ENCODE peak calls at places on chromosomes 4 and X, in ten cellular contexts. One of them, this sample, is unnamed.

GRCh38 chr4:38089961-38090360 is 129.8 kb downstream of the PTTG2 start:
- DNase-seq in NCI-H446: no peak
- DNase-seq in CD4-positive, CD25-positive, alpha-beta regulatory T cell: no peak
- DNase-seq in NCI-H1092: no peak
- DNase-seq in activated T-cell treated with anti-CD3 and anti-CD28 coated beads for 4 hours: no peak
- DNase-seq in substantia nigra: no peak
- DNase-seq in lung microvascular endothelial cell: no peak
- DNase-seq in smooth muscle cell of the brain vasculature: no peak
- DNase-seq in left cardiac atrium: no peak
- DNase-seq in neural progenitor cell: no peak
- DNase-seq in this sample: no peak

GRCh38 chr4:2249526-2249991 is 7.6 kb upstream of the HAUS3 start:
- DNase-seq in NCI-H446: no peak
- DNase-seq in CD4-positive, CD25-positive, alpha-beta regulatory T cell: no peak
- DNase-seq in NCI-H1092: no peak
- DNase-seq in activated T-cell treated with anti-CD3 and anti-CD28 coated beads for 4 hours: no peak
- DNase-seq in substantia nigra: no peak
- DNase-seq in lung microvascular endothelial cell: no peak
- DNase-seq in smooth muscle cell of the brain vasculature: no peak
- DNase-seq in left cardiac atrium: peak
- DNase-seq in neural progenitor cell: no peak
- DNase-seq in this sample: no peak

GRCh38 chr4:174209296-174209695 is 74.2 kb downstream of the FBXO8 start:
- DNase-seq in NCI-H446: no peak
- DNase-seq in CD4-positive, CD25-positive, alpha-beta regulatory T cell: no peak
- DNase-seq in NCI-H1092: no peak
- DNase-seq in activated T-cell treated with anti-CD3 and anti-CD28 coated beads for 4 hours: no peak
- DNase-seq in substantia nigra: no peak
- DNase-seq in lung microvascular endothelial cell: no peak
- DNase-seq in smooth muscle cell of the brain vasculature: no peak
- DNase-seq in left cardiac atrium: no peak
- DNase-seq in neural progenitor cell: no peak
- DNase-seq in this sample: no peak

GRCh38 chr4:87835192-87835591 is 2.4 kb downstream of the MEPE start:
- DNase-seq in NCI-H446: no peak
- DNase-seq in CD4-positive, CD25-positive, alpha-beta regulatory T cell: no peak
- DNase-seq in NCI-H1092: no peak
- DNase-seq in activated T-cell treated with anti-CD3 and anti-CD28 coated beads for 4 hours: no peak
- DNase-seq in substantia nigra: no peak
- DNase-seq in lung microvascular endothelial cell: no peak
- DNase-seq in smooth muscle cell of the brain vasculature: no peak
- DNase-seq in left cardiac atrium: no peak
- DNase-seq in neural progenitor cell: no peak
- DNase-seq in this sample: no peak

GRCh38 chr4:6777636-6778281 is 4.8 kb upstream of the KIAA0232 start:
- DNase-seq in NCI-H446: no peak
- DNase-seq in CD4-positive, CD25-positive, alpha-beta regulatory T cell: peak
- DNase-seq in NCI-H1092: no peak
- DNase-seq in activated T-cell treated with anti-CD3 and anti-CD28 coated beads for 4 hours: no peak
- DNase-seq in substantia nigra: no peak
- DNase-seq in lung microvascular endothelial cell: no peak
- DNase-seq in smooth muscle cell of the brain vasculature: no peak
- DNase-seq in left cardiac atrium: no peak
- DNase-seq in neural progenitor cell: no peak
- DNase-seq in this sample: no peak

GRCh38 chr4:85812776-85813175 is 337.8 kb downstream of the ARHGAP24 start:
- DNase-seq in NCI-H446: no peak
- DNase-seq in CD4-positive, CD25-positive, alpha-beta regulatory T cell: no peak
- DNase-seq in NCI-H1092: no peak
- DNase-seq in activated T-cell treated with anti-CD3 and anti-CD28 coated beads for 4 hours: no peak
- DNase-seq in substantia nigra: no peak
- DNase-seq in lung microvascular endothelial cell: no peak
- DNase-seq in smooth muscle cell of the brain vasculature: no peak
- DNase-seq in left cardiac atrium: no peak
- DNase-seq in neural progenitor cell: no peak
- DNase-seq in this sample: no peak

GRCh38 chr4:174177536-174177935 is 105.9 kb downstream of the FBXO8 start:
- DNase-seq in NCI-H446: no peak
- DNase-seq in CD4-positive, CD25-positive, alpha-beta regulatory T cell: no peak
- DNase-seq in NCI-H1092: no peak
- DNase-seq in activated T-cell treated with anti-CD3 and anti-CD28 coated beads for 4 hours: no peak
- DNase-seq in substantia nigra: no peak
- DNase-seq in lung microvascular endothelial cell: no peak
- DNase-seq in smooth muscle cell of the brain vasculature: no peak
- DNase-seq in left cardiac atrium: no peak
- DNase-seq in neural progenitor cell: no peak
- DNase-seq in this sample: no peak

GRCh38 chrX:799808-800207 is 169.2 kb downstream of the SHOX start:
- DNase-seq in NCI-H446: no peak
- DNase-seq in CD4-positive, CD25-positive, alpha-beta regulatory T cell: no peak
- DNase-seq in NCI-H1092: no peak
- DNase-seq in activated T-cell treated with anti-CD3 and anti-CD28 coated beads for 4 hours: no peak
- DNase-seq in substantia nigra: no peak
- DNase-seq in lung microvascular endothelial cell: no peak
- DNase-seq in smooth muscle cell of the brain vasculature: no peak
- DNase-seq in left cardiac atrium: no peak
- DNase-seq in neural progenitor cell: no peak
- DNase-seq in this sample: no peak

GRCh38 chrX:136450050-136450830 is 37.5 kb upstream of the BRS3 start:
- DNase-seq in NCI-H446: no peak
- DNase-seq in CD4-positive, CD25-positive, alpha-beta regulatory T cell: no peak
- DNase-seq in NCI-H1092: no peak
- DNase-seq in activated T-cell treated with anti-CD3 and anti-CD28 coated beads for 4 hours: no peak
- DNase-seq in substantia nigra: no peak
- DNase-seq in lung microvascular endothelial cell: no peak
- DNase-seq in smooth muscle cell of the brain vasculature: no peak
- DNase-seq in left cardiac atrium: no peak
- DNase-seq in neural progenitor cell: no peak
- DNase-seq in this sample: no peak

GRCh38 chr4:71344067-71344466 is 5.2 kb downstream of the SLC4A4 start:
- DNase-seq in NCI-H446: no peak
- DNase-seq in CD4-positive, CD25-positive, alpha-beta regulatory T cell: no peak
- DNase-seq in NCI-H1092: no peak
- DNase-seq in activated T-cell treated with anti-CD3 and anti-CD28 coated beads for 4 hours: no peak
- DNase-seq in substantia nigra: no peak
- DNase-seq in lung microvascular endothelial cell: no peak
- DNase-seq in smooth muscle cell of the brain vasculature: no peak
- DNase-seq in left cardiac atrium: no peak
- DNase-seq in neural progenitor cell: no peak
- DNase-seq in this sample: no peak

GRCh38 chrX:132094169-132094568 is 33.7 kb downstream of the FRMD7 start:
- DNase-seq in NCI-H446: no peak
- DNase-seq in CD4-positive, CD25-positive, alpha-beta regulatory T cell: no peak
- DNase-seq in NCI-H1092: no peak
- DNase-seq in activated T-cell treated with anti-CD3 and anti-CD28 coated beads for 4 hours: no peak
- DNase-seq in substantia nigra: no peak
- DNase-seq in lung microvascular endothelial cell: no peak
- DNase-seq in smooth muscle cell of the brain vasculature: no peak
- DNase-seq in left cardiac atrium: no peak
- DNase-seq in neural progenitor cell: no peak
- DNase-seq in this sample: no peak

GRCh38 chr4:1204286-1204827 is 32.0 kb upstream of the SPON2 start:
- DNase-seq in NCI-H446: no peak
- DNase-seq in CD4-positive, CD25-positive, alpha-beta regulatory T cell: no peak
- DNase-seq in NCI-H1092: no peak
- DNase-seq in activated T-cell treated with anti-CD3 and anti-CD28 coated beads for 4 hours: no peak
- DNase-seq in substantia nigra: no peak
- DNase-seq in lung microvascular endothelial cell: no peak
- DNase-seq in smooth muscle cell of the brain vasculature: no peak
- DNase-seq in left cardiac atrium: no peak
- DNase-seq in neural progenitor cell: no peak
- DNase-seq in this sample: no peak

GRCh38 chrX:122555925-122556324 is 628.2 kb upstream of the GRIA3 start:
- DNase-seq in NCI-H446: no peak
- DNase-seq in CD4-positive, CD25-positive, alpha-beta regulatory T cell: no peak
- DNase-seq in NCI-H1092: no peak
- DNase-seq in activated T-cell treated with anti-CD3 and anti-CD28 coated beads for 4 hours: no peak
- DNase-seq in substantia nigra: no peak
- DNase-seq in lung microvascular endothelial cell: no peak
- DNase-seq in smooth muscle cell of the brain vasculature: no peak
- DNase-seq in left cardiac atrium: no peak
- DNase-seq in neural progenitor cell: no peak
- DNase-seq in this sample: no peak

GRCh38 chrX:38215141-38215540 is 5.5 kb downstream of the SRPX start:
- DNase-seq in NCI-H446: no peak
- DNase-seq in CD4-positive, CD25-positive, alpha-beta regulatory T cell: no peak
- DNase-seq in NCI-H1092: no peak
- DNase-seq in activated T-cell treated with anti-CD3 and anti-CD28 coated beads for 4 hours: no peak
- DNase-seq in substantia nigra: no peak
- DNase-seq in lung microvascular endothelial cell: no peak
- DNase-seq in smooth muscle cell of the brain vasculature: no peak
- DNase-seq in left cardiac atrium: no peak
- DNase-seq in neural progenitor cell: no peak
- DNase-seq in this sample: no peak

GRCh38 chrX:100743009-100743615 is 11.2 kb upstream of the SYTL4 start:
- DNase-seq in NCI-H446: no peak
- DNase-seq in CD4-positive, CD25-positive, alpha-beta regulatory T cell: no peak
- DNase-seq in NCI-H1092: no peak
- DNase-seq in activated T-cell treated with anti-CD3 and anti-CD28 coated beads for 4 hours: no peak
- DNase-seq in substantia nigra: no peak
- DNase-seq in lung microvascular endothelial cell: no peak
- DNase-seq in smooth muscle cell of the brain vasculature: no peak
- DNase-seq in left cardiac atrium: no peak
- DNase-seq in neural progenitor cell: no peak
- DNase-seq in this sample: no peak

GRCh38 chrX:9456250-9457074 is 8.4 kb upstream of the TBL1X start:
- DNase-seq in NCI-H446: no peak
- DNase-seq in CD4-positive, CD25-positive, alpha-beta regulatory T cell: peak
- DNase-seq in NCI-H1092: no peak
- DNase-seq in activated T-cell treated with anti-CD3 and anti-CD28 coated beads for 4 hours: no peak
- DNase-seq in substantia nigra: no peak
- DNase-seq in lung microvascular endothelial cell: peak
- DNase-seq in smooth muscle cell of the brain vasculature: no peak
- DNase-seq in left cardiac atrium: no peak
- DNase-seq in neural progenitor cell: no peak
- DNase-seq in this sample: no peak

GRCh38 chr4:158613046-158613445 is 58.6 kb downstream of the C4orf46 start:
- DNase-seq in NCI-H446: no peak
- DNase-seq in CD4-positive, CD25-positive, alpha-beta regulatory T cell: no peak
- DNase-seq in NCI-H1092: no peak
- DNase-seq in activated T-cell treated with anti-CD3 and anti-CD28 coated beads for 4 hours: no peak
- DNase-seq in substantia nigra: no peak
- DNase-seq in lung microvascular endothelial cell: no peak
- DNase-seq in smooth muscle cell of the brain vasculature: no peak
- DNase-seq in left cardiac atrium: no peak
- DNase-seq in neural progenitor cell: no peak
- DNase-seq in this sample: no peak

GRCh38 chrX:105694839-105695238 is 127.5 kb upstream of the NRK start:
- DNase-seq in NCI-H446: no peak
- DNase-seq in CD4-positive, CD25-positive, alpha-beta regulatory T cell: no peak
- DNase-seq in NCI-H1092: no peak
- DNase-seq in activated T-cell treated with anti-CD3 and anti-CD28 coated beads for 4 hours: no peak
- DNase-seq in substantia nigra: no peak
- DNase-seq in lung microvascular endothelial cell: no peak
- DNase-seq in smooth muscle cell of the brain vasculature: no peak
- DNase-seq in left cardiac atrium: no peak
- DNase-seq in neural progenitor cell: no peak
- DNase-seq in this sample: no peak

GRCh38 chr4:81688085-81688484 is 216.4 kb upstream of the RASGEF1B start:
- DNase-seq in NCI-H446: no peak
- DNase-seq in CD4-positive, CD25-positive, alpha-beta regulatory T cell: peak
- DNase-seq in NCI-H1092: no peak
- DNase-seq in activated T-cell treated with anti-CD3 and anti-CD28 coated beads for 4 hours: no peak
- DNase-seq in substantia nigra: no peak
- DNase-seq in lung microvascular endothelial cell: no peak
- DNase-seq in smooth muscle cell of the brain vasculature: no peak
- DNase-seq in left cardiac atrium: no peak
- DNase-seq in neural progenitor cell: no peak
- DNase-seq in this sample: no peak

GRCh38 chr4:141851246-141851891 is 215.0 kb downstream of the IL15 start:
- DNase-seq in NCI-H446: no peak
- DNase-seq in CD4-positive, CD25-positive, alpha-beta regulatory T cell: no peak
- DNase-seq in NCI-H1092: no peak
- DNase-seq in activated T-cell treated with anti-CD3 and anti-CD28 coated beads for 4 hours: no peak
- DNase-seq in substantia nigra: no peak
- DNase-seq in lung microvascular endothelial cell: no peak
- DNase-seq in smooth muscle cell of the brain vasculature: no peak
- DNase-seq in left cardiac atrium: no peak
- DNase-seq in neural progenitor cell: peak
- DNase-seq in this sample: no peak

GRCh38 chr4:30945586-30945985 is 225.4 kb downstream of the PCDH7 start:
- DNase-seq in NCI-H446: no peak
- DNase-seq in CD4-positive, CD25-positive, alpha-beta regulatory T cell: no peak
- DNase-seq in NCI-H1092: no peak
- DNase-seq in activated T-cell treated with anti-CD3 and anti-CD28 coated beads for 4 hours: no peak
- DNase-seq in substantia nigra: no peak
- DNase-seq in lung microvascular endothelial cell: no peak
- DNase-seq in smooth muscle cell of the brain vasculature: no peak
- DNase-seq in left cardiac atrium: no peak
- DNase-seq in neural progenitor cell: no peak
- DNase-seq in this sample: no peak

GRCh38 chr4:184649971-184650855 is 675 bp downstream of the PRIMPOL start:
- DNase-seq in NCI-H446: no peak
- DNase-seq in CD4-positive, CD25-positive, alpha-beta regulatory T cell: no peak
- DNase-seq in NCI-H1092: peak
- DNase-seq in activated T-cell treated with anti-CD3 and anti-CD28 coated beads for 4 hours: no peak
- DNase-seq in substantia nigra: no peak
- DNase-seq in lung microvascular endothelial cell: peak
- DNase-seq in smooth muscle cell of the brain vasculature: no peak
- DNase-seq in left cardiac atrium: no peak
- DNase-seq in neural progenitor cell: peak
- DNase-seq in this sample: no peak

GRCh38 chr4:146508229-146508939 is 13.4 kb downstream of the SLC10A7 start:
- DNase-seq in NCI-H446: no peak
- DNase-seq in CD4-positive, CD25-positive, alpha-beta regulatory T cell: no peak
- DNase-seq in NCI-H1092: no peak
- DNase-seq in activated T-cell treated with anti-CD3 and anti-CD28 coated beads for 4 hours: no peak
- DNase-seq in substantia nigra: no peak
- DNase-seq in lung microvascular endothelial cell: no peak
- DNase-seq in smooth muscle cell of the brain vasculature: no peak
- DNase-seq in left cardiac atrium: no peak
- DNase-seq in neural progenitor cell: no peak
- DNase-seq in this sample: no peak

GRCh38 chr4:75717332-75717873 is 7.0 kb upstream of the USO1 start:
- DNase-seq in NCI-H446: no peak
- DNase-seq in CD4-positive, CD25-positive, alpha-beta regulatory T cell: no peak
- DNase-seq in NCI-H1092: no peak
- DNase-seq in activated T-cell treated with anti-CD3 and anti-CD28 coated beads for 4 hours: no peak
- DNase-seq in substantia nigra: no peak
- DNase-seq in lung microvascular endothelial cell: no peak
- DNase-seq in smooth muscle cell of the brain vasculature: no peak
- DNase-seq in left cardiac atrium: no peak
- DNase-seq in neural progenitor cell: no peak
- DNase-seq in this sample: no peak

GRCh38 chr4:3429651-3430050 is 12.1 kb upstream of the HGFAC start:
- DNase-seq in NCI-H446: no peak
- DNase-seq in CD4-positive, CD25-positive, alpha-beta regulatory T cell: no peak
- DNase-seq in NCI-H1092: no peak
- DNase-seq in activated T-cell treated with anti-CD3 and anti-CD28 coated beads for 4 hours: no peak
- DNase-seq in substantia nigra: no peak
- DNase-seq in lung microvascular endothelial cell: no peak
- DNase-seq in smooth muscle cell of the brain vasculature: no peak
- DNase-seq in left cardiac atrium: no peak
- DNase-seq in neural progenitor cell: no peak
- DNase-seq in this sample: no peak

GRCh38 chr4:109729155-109729562 is 711 bp downstream of the PLA2G12A start:
- DNase-seq in NCI-H446: no peak
- DNase-seq in CD4-positive, CD25-positive, alpha-beta regulatory T cell: no peak
- DNase-seq in NCI-H1092: no peak
- DNase-seq in activated T-cell treated with anti-CD3 and anti-CD28 coated beads for 4 hours: no peak
- DNase-seq in substantia nigra: no peak
- DNase-seq in lung microvascular endothelial cell: peak
- DNase-seq in smooth muscle cell of the brain vasculature: no peak
- DNase-seq in left cardiac atrium: no peak
- DNase-seq in neural progenitor cell: peak
- DNase-seq in this sample: no peak

GRCh38 chr4:3749081-3749480 is 17.1 kb upstream of the ADRA2C start:
- DNase-seq in NCI-H446: no peak
- DNase-seq in CD4-positive, CD25-positive, alpha-beta regulatory T cell: no peak
- DNase-seq in NCI-H1092: no peak
- DNase-seq in activated T-cell treated with anti-CD3 and anti-CD28 coated beads for 4 hours: no peak
- DNase-seq in substantia nigra: no peak
- DNase-seq in lung microvascular endothelial cell: no peak
- DNase-seq in smooth muscle cell of the brain vasculature: no peak
- DNase-seq in left cardiac atrium: no peak
- DNase-seq in neural progenitor cell: no peak
- DNase-seq in this sample: no peak

GRCh38 chr4:111228874-111229273 is 606.0 kb upstream of the PITX2 start:
- DNase-seq in NCI-H446: no peak
- DNase-seq in CD4-positive, CD25-positive, alpha-beta regulatory T cell: no peak
- DNase-seq in NCI-H1092: no peak
- DNase-seq in activated T-cell treated with anti-CD3 and anti-CD28 coated beads for 4 hours: no peak
- DNase-seq in substantia nigra: no peak
- DNase-seq in lung microvascular endothelial cell: no peak
- DNase-seq in smooth muscle cell of the brain vasculature: no peak
- DNase-seq in left cardiac atrium: no peak
- DNase-seq in neural progenitor cell: no peak
- DNase-seq in this sample: no peak

This sample was measured in stimulated activated CD4-positive, alpha-beta T cell treated with anti-CD3 and anti-CD28 coated beads, TNF-alpha, amount 100 ng/mL, for 24 hours.